ENCODE peak calls at places on chromosomes 6 and 20, in five cellular contexts. One of them, this sample, is unnamed.

GRCh38 chr6:119182875-119183274 is 104.4 kb upstream of the FAM184A start:
- DNase-seq in upper lobe of right lung: no peak
- DNase-seq in stimulated activated CD4-positive, alpha-beta T cell treated with anti-CD3 and anti-CD28 coated beads, TNF-alpha, amount 100 ng/mL, for 24 hours: no peak
- DNase-seq in HEK293T: no peak
- DNase-seq in heart right ventricle: no peak
- DNase-seq in this sample: no peak

GRCh38 chr6:11143394-11144371 is 32.2 kb upstream of the ERVFRD-1 start:
- DNase-seq in HEK293T: no peak
- DNase-seq in heart right ventricle: peak; percentile 29
- DNase-seq in upper lobe of right lung: peak; percentile 74
- DNase-seq in stimulated activated CD4-positive, alpha-beta T cell treated with anti-CD3 and anti-CD28 coated beads, TNF-alpha, amount 100 ng/mL, for 24 hours: no peak
- DNase-seq in this sample: peak; percentile 68

GRCh38 chr6:17957488-17957887 is 29.9 kb downstream of the KIF13A start:
- DNase-seq in stimulated activated CD4-positive, alpha-beta T cell treated with anti-CD3 and anti-CD28 coated beads, TNF-alpha, amount 100 ng/mL, for 24 hours: no peak
- DNase-seq in upper lobe of right lung: no peak
- DNase-seq in HEK293T: no peak
- DNase-seq in heart right ventricle: no peak
- DNase-seq in this sample: no peak

GRCh38 chr6:141426400-141426980 is 706.2 kb upstream of the GJE1 start:
- DNase-seq in upper lobe of right lung: no peak
- DNase-seq in heart right ventricle: no peak
- DNase-seq in stimulated activated CD4-positive, alpha-beta T cell treated with anti-CD3 and anti-CD28 coated beads, TNF-alpha, amount 100 ng/mL, for 24 hours: no peak
- DNase-seq in HEK293T: peak; percentile 7
- DNase-seq in this sample: no peak

GRCh38 chr6:13216236-13216933 is 112.0 kb downstream of the TBC1D7 start:
- DNase-seq in stimulated activated CD4-positive, alpha-beta T cell treated with anti-CD3 and anti-CD28 coated beads, TNF-alpha, amount 100 ng/mL, for 24 hours: no peak
- DNase-seq in HEK293T: no peak
- DNase-seq in upper lobe of right lung: no peak
- DNase-seq in heart right ventricle: no peak
- DNase-seq in this sample: no peak

GRCh38 chr20:49595811-49596545 is 28.0 kb upstream of the PTGIS start:
- DNase-seq in upper lobe of right lung: no peak
- DNase-seq in heart right ventricle: no peak
- DNase-seq in HEK293T: no peak
- DNase-seq in stimulated activated CD4-positive, alpha-beta T cell treated with anti-CD3 and anti-CD28 coated beads, TNF-alpha, amount 100 ng/mL, for 24 hours: peak; percentile 84
- DNase-seq in this sample: no peak

GRCh38 chr6:35146453-35146852 is 5.3 kb upstream of the TCP11 start:
- DNase-seq in heart right ventricle: peak; percentile 40
- DNase-seq in HEK293T: peak; percentile 33
- DNase-seq in stimulated activated CD4-positive, alpha-beta T cell treated with anti-CD3 and anti-CD28 coated beads, TNF-alpha, amount 100 ng/mL, for 24 hours: peak; percentile 18
- DNase-seq in upper lobe of right lung: peak; percentile 72
- DNase-seq in this sample: no peak

GRCh38 chr6:36914227-36914794 is 28.6 kb downstream of the C6orf89 start:
- DNase-seq in heart right ventricle: no peak
- DNase-seq in HEK293T: no peak
- DNase-seq in stimulated activated CD4-positive, alpha-beta T cell treated with anti-CD3 and anti-CD28 coated beads, TNF-alpha, amount 100 ng/mL, for 24 hours: no peak
- DNase-seq in upper lobe of right lung: no peak
- DNase-seq in this sample: peak; percentile 63

GRCh38 chr6:112086744-112087135 is 542 bp downstream of the TUBE1 start:
- DNase-seq in upper lobe of right lung: no peak
- DNase-seq in HEK293T: peak; percentile 27
- DNase-seq in stimulated activated CD4-positive, alpha-beta T cell treated with anti-CD3 and anti-CD28 coated beads, TNF-alpha, amount 100 ng/mL, for 24 hours: no peak
- DNase-seq in heart right ventricle: no peak
- DNase-seq in this sample: no peak

GRCh38 chr6:41442800-41443501 is 103.2 kb upstream of the FOXP4 start:
- DNase-seq in stimulated activated CD4-positive, alpha-beta T cell treated with anti-CD3 and anti-CD28 coated beads, TNF-alpha, amount 100 ng/mL, for 24 hours: no peak
- DNase-seq in upper lobe of right lung: no peak
- DNase-seq in HEK293T: peak; percentile 76
- DNase-seq in heart right ventricle: peak; percentile 43
- DNase-seq in this sample: no peak

GRCh38 chr6:43924222-43924702 is 154.3 kb downstream of the VEGFA start:
- DNase-seq in HEK293T: no peak
- DNase-seq in stimulated activated CD4-positive, alpha-beta T cell treated with anti-CD3 and anti-CD28 coated beads, TNF-alpha, amount 100 ng/mL, for 24 hours: peak; percentile 57
- DNase-seq in upper lobe of right lung: peak; percentile 73
- DNase-seq in heart right ventricle: no peak
- DNase-seq in this sample: no peak

GRCh38 chr20:59121714-59122376 is 41.8 kb upstream of the ZNF831 start:
- DNase-seq in HEK293T: no peak
- DNase-seq in upper lobe of right lung: no peak
- DNase-seq in heart right ventricle: no peak
- DNase-seq in stimulated activated CD4-positive, alpha-beta T cell treated with anti-CD3 and anti-CD28 coated beads, TNF-alpha, amount 100 ng/mL, for 24 hours: no peak
- DNase-seq in this sample: no peak

GRCh38 chr20:51665543-51666118 is 102.6 kb downstream of the ATP9A start:
- DNase-seq in upper lobe of right lung: no peak
- DNase-seq in HEK293T: no peak
- DNase-seq in heart right ventricle: no peak
- DNase-seq in stimulated activated CD4-positive, alpha-beta T cell treated with anti-CD3 and anti-CD28 coated beads, TNF-alpha, amount 100 ng/mL, for 24 hours: no peak
- DNase-seq in this sample: no peak

GRCh38 chr6:167678102-167679101 is 148.3 kb upstream of the AFDN start:
- DNase-seq in stimulated activated CD4-positive, alpha-beta T cell treated with anti-CD3 and anti-CD28 coated beads, TNF-alpha, amount 100 ng/mL, for 24 hours: no peak
- DNase-seq in HEK293T: no peak
- DNase-seq in upper lobe of right lung: peak; percentile 66
- DNase-seq in heart right ventricle: peak; percentile 56
- DNase-seq in this sample: peak; percentile 28

GRCh38 chr20:25685276-25686080 is 11.2 kb downstream of the ZNF337 start:
- DNase-seq in stimulated activated CD4-positive, alpha-beta T cell treated with anti-CD3 and anti-CD28 coated beads, TNF-alpha, amount 100 ng/mL, for 24 hours: no peak
- DNase-seq in heart right ventricle: no peak
- DNase-seq in HEK293T: no peak
- DNase-seq in upper lobe of right lung: no peak
- DNase-seq in this sample: no peak

GRCh38 chr6:160733045-160733646 is 31.1 kb downstream of the PLG start:
- DNase-seq in heart right ventricle: peak; percentile 31
- DNase-seq in upper lobe of right lung: no peak
- DNase-seq in stimulated activated CD4-positive, alpha-beta T cell treated with anti-CD3 and anti-CD28 coated beads, TNF-alpha, amount 100 ng/mL, for 24 hours: no peak
- DNase-seq in HEK293T: peak; percentile 63
- DNase-seq in this sample: no peak

GRCh38 chr6:99282479-99283062 is 66.9 kb downstream of the FAXC start:
- DNase-seq in stimulated activated CD4-positive, alpha-beta T cell treated with anti-CD3 and anti-CD28 coated beads, TNF-alpha, amount 100 ng/mL, for 24 hours: no peak
- DNase-seq in heart right ventricle: no peak
- DNase-seq in HEK293T: peak; percentile 21
- DNase-seq in upper lobe of right lung: no peak
- DNase-seq in this sample: no peak

GRCh38 chr6:35804996-35805736 is at the start of gene LHFPL5:
- DNase-seq in heart right ventricle: peak; percentile 16
- DNase-seq in HEK293T: peak; percentile 92
- DNase-seq in stimulated activated CD4-positive, alpha-beta T cell treated with anti-CD3 and anti-CD28 coated beads, TNF-alpha, amount 100 ng/mL, for 24 hours: peak; percentile 42
- DNase-seq in upper lobe of right lung: no peak
- DNase-seq in this sample: no peak

This sample was measured in gastrocnemius medialis.